ENCODE peak calls at places on chromosomes 5 and 9, in seven cellular contexts. J is SJSA1; F is cardiac muscle cell; V is EL; B is activated CD8-positive, alpha-beta memory T cell treated with anti-CD3 and anti-CD28 coated beads, Interleukin-2, amount 10 ng/mL, durations not matched to agents 7 days and 5 days; S is aorta; W is T-cell. I is an unnamed sample.

GRCh38 chr5:95962785-95963184 is 1.1 kb upstream of the ELL2 start:
- DNase-seq in J (peak), F (peak), V (peak), B (no peak), S (no peak), W (no peak), I (peak)

GRCh38 chr9:892123-892522 is 50.6 kb downstream of the DMRT1 start:
- DNase-seq in J (no peak), F (no peak), V (no peak), B (no peak), S (no peak), W (no peak), I (peak)

GRCh38 chr5:156912869-156913268 is 50.2 kb downstream of the TIMD4 start:
- DNase-seq in J (no peak), F (no peak), V (no peak), B (no peak), S (no peak), W (no peak), I (no peak)

GRCh38 chr9:94606641-94607339 is 13.2 kb upstream of the FBP2 start:
- DNase-seq in J (no peak), F (no peak), V (no peak), B (no peak), S (no peak), W (no peak), I (no peak)

GRCh38 chr9:116855881-116856662 is 169.0 kb downstream of the TRIM32 start:
- DNase-seq in J (no peak), F (peak), V (no peak), B (no peak), S (no peak), W (no peak), I (no peak)

GRCh38 chr9:129675656-129676055 is 10.2 kb downstream of the PRRX2 start:
- DNase-seq in J (no peak), F (peak), V (no peak), B (no peak), S (no peak), W (no peak), I (no peak)

GRCh38 chr9:78778843-78779486 is 482.0 kb downstream of the PSAT1 start:
- DNase-seq in J (no peak), F (no peak), V (no peak), B (no peak), S (no peak), W (no peak), I (peak)

GRCh38 chr5:112333236-112333850 is 85.7 kb downstream of the EPB41L4A start:
- DNase-seq in J (no peak), F (no peak), V (no peak), B (no peak), S (no peak), W (no peak), I (no peak)

GRCh38 chr9:99353408-99353807 is 131.3 kb downstream of the SEC61B start:
- DNase-seq in J (no peak), F (peak), V (peak), B (no peak), S (no peak), W (no peak), I (no peak)

GRCh38 chr5:156942064-156942463 is 21.0 kb downstream of the TIMD4 start:
- DNase-seq in J (no peak), F (no peak), V (no peak), B (no peak), S (no peak), W (no peak), I (no peak)

GRCh38 chr5:113686599-113686998 is 173.1 kb downstream of the YTHDC2 start:
- DNase-seq in J (no peak), F (no peak), V (no peak), B (no peak), S (no peak), W (no peak), I (no peak)

GRCh38 chr9:112301420-112301819 is 32.0 kb downstream of the PTBP3 start:
- DNase-seq in J (no peak), F (no peak), V (no peak), B (no peak), S (no peak), W (no peak), I (no peak)

I was measured in A673.